ENCODE peak calls at places on chromosomes 2 and 18, in six cellular contexts. K is neuronal stem cell, R is tibial artery, V is spleen, J is fibroblast of lung, C is upper lobe of right lung. X is an unnamed sample. For H3K36me3, the result is how much of the 10 kb centered on the place peaks cover.

GRCh38 chr2:100365434-100365833 is 43.1 kb upstream of the LONRF2 start:
- DNase-seq in V (no peak), C (no peak), J (peak), R (no peak), K (no peak), X (peak)

GRCh38 chr2:75428627-75429026 is 132.1 kb downstream of the EVA1A start:
- DNase-seq in R (no peak), C (no peak), K (no peak), J (no peak), V (peak), X (no peak)

GRCh38 chr2:144801766-144802165 is 281.8 kb upstream of the ZEB2 start:
- DNase-seq in C (no peak), V (no peak), K (no peak), J (peak), R (no peak), X (peak)

GRCh38 chr2:205540066-205540465 is 142.2 kb upstream of the NRP2 start:
- DNase-seq in V (peak), J (no peak), C (no peak), K (no peak), R (no peak), X (no peak)

GRCh38 chr2:231666171-231667095 is 41.9 kb upstream of the PTMA start:
- DNase-seq in R (peak), C (peak), K (no peak), J (peak), V (peak), X (peak)

GRCh38 chr2:224987733-224988132 is 54.5 kb downstream of the DOCK10 start:
- DNase-seq in R (no peak), C (no peak), V (no peak), J (peak), K (no peak), X (no peak)

GRCh38 chr2:71224935-71225334 is 2.0 kb downstream of the PAIP2B start:
- DNase-seq in J (no peak), V (no peak), C (no peak), R (no peak), K (no peak), X (no peak)

GRCh38 chr2:215476424-215476823 is 40.6 kb upstream of the FN1 start:
- DNase-seq in J (peak), C (no peak), V (no peak), R (no peak), K (no peak), X (peak)

GRCh38 chr18:58438161-58438983 is 190.5 kb downstream of the ALPK2 start:
- DNase-seq in R (no peak), J (peak), C (no peak), K (no peak), V (no peak), X (peak)

GRCh38 chr2:164620873-164621760 is at the start of gene GRB14:
- DNase-seq in R (no peak), V (peak), J (peak), C (peak), K (no peak), X (peak)

GRCh38 chr2:46257476-46257875 is 39.7 kb upstream of the EPAS1 start:
- DNase-seq in C (no peak), R (no peak), V (no peak), K (no peak), J (peak), X (peak)

GRCh38 chr2:234071664-234072063 is 21.2 kb downstream of the SPP2 start:
- DNase-seq in J (no peak), K (no peak), R (no peak), C (no peak), V (no peak), X (no peak)

GRCh38 chr18:78082776-78083175 is 833.1 kb downstream of the GALR1 start:
- DNase-seq in V (no peak), K (no peak), C (no peak), J (no peak), R (no peak), X (no peak)

GRCh38 chr2:238174701-238175100 is 15.9 kb downstream of the ERFE start:
- DNase-seq in K (no peak), J (no peak), C (no peak), V (no peak), R (no peak), X (no peak)
- H3K36me3 ChIP-seq in K (under half), J (under half), C (half or more), V (half or more), R (half or more), X (half or more)

GRCh38 chr2:228181098-228182019 is at the start of gene SPHKAP:
- DNase-seq in C (no peak), V (peak), J (no peak), R (peak), K (peak), X (no peak)
- H3K36me3 ChIP-seq in C (under half), V (under half), J (under half), R (under half), K (under half), X (under half)

DNA sequence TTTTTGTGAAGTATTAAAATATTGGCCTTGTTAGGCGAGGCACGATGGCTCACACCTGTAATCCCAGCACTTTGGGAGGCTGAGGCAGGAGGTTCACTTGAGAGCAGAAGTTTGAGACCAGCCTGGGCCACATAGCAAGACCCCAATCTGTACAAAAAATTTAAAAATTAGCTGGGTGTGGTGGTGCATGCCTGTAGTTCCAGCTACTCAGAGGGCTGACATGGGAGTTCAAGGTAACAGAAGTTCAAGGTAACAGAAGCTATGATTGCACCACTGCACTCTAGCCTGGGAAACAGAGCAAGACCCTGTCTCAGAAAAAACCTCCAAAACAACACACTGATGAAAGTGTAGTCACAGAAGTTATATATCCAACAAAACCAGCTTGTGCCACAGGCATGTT is 39.8 kb downstream of the IMPA2 start:
- DNase-seq in K (no peak), C (no peak), J (no peak), R (no peak), V (no peak), X (no peak)
- H3K36me3 ChIP-seq in K (under half), C (under half), J (under half), R (under half), V (under half), X (under half)

GRCh38 chr18:8800445-8800844 is 95.1 kb downstream of the MTCL1 start:
- DNase-seq in J (peak), R (no peak), K (no peak), V (no peak), C (no peak), X (peak)
- H3K36me3 ChIP-seq in J (under half), R (under half), K (under half), V (under half), C (under half), X (under half)

DNA sequence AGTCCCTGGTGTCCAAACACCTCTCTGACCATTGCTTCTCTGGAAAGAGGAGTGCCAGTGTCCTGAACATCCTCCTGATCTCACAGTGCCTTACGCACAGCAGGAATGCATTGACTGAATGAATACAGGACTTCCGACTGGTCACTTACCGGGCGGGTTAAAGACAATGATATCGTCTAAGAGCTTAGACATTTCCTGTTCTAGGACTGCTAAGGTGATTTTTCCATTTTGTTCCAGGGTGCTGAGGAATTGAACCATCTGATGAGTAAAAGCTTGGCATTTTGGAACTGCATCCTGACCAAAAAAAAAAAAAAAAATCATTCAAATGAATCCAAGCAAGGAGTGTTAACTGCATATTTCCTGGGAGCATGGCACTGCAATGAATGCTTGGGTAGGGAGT is 40.0 kb downstream of the SIGLEC15 start:
- DNase-seq in K (no peak), C (no peak), R (no peak), J (no peak), V (no peak), X (no peak)
- H3K36me3 ChIP-seq in K (under half), C (half or more), R (half or more), J (under half), V (half or more), X (half or more)

GRCh38 chr18:79782566-79783308 is 15.0 kb upstream of the KCNG2 start:
- DNase-seq in V (peak), K (no peak), C (peak), J (no peak), R (peak), X (no peak)

GRCh38 chr18:79785831-79786230 is 11.9 kb upstream of the KCNG2 start:
- DNase-seq in R (no peak), K (no peak), J (no peak), V (peak), C (peak), X (no peak)

GRCh38 chr18:79786304-79786703 is 11.4 kb upstream of the KCNG2 start:
- DNase-seq in C (peak), J (no peak), K (no peak), R (no peak), V (peak), X (no peak)

GRCh38 chr18:79784965-79785770 is 12.6 kb upstream of the KCNG2 start:
- DNase-seq in V (peak), R (no peak), C (peak), J (peak), K (no peak), X (no peak)

DNA sequence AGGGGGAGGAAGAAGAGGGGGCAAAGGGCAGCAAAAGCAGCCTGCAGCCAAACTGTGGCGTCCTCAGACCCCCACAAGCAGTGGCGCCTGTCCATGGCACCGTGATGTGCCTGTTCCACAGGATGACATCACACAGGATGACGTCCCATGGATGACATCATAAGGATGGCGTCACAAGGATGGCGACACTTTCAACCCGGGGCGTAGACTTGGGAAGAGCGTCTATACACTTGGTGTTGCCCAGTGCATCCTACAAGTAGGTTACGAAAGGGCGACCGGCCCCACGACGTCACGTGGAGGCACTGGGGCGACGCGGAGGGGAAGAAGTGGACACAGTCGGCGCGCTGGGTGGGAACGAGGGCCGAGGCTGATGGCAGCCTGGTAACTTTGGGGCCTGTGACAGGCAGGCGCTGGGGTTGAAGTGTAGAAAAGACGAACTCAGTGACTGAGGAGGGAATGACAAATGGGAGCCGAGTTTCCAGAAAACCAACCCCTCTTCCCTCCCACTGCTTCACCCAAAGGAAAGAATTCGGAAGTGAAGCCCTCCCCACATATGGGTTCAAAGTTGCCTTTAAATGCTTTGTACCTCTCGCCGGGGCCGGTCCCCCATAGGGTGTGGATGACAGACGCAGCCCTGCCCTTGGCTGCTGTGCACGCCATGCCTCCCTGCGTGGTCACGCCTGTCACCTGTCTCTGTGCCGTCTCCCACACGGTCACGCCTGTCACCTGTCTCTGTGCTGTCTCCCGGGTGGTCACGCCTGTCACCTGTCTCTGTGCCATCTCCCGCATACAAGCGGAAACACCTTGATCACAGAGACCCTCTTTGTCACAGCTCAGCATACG is 13.4 kb upstream of the KCNG2 start:
- DNase-seq in R (peak), J (no peak), C (peak), K (no peak), V (peak), X (no peak)
- H3K36me3 ChIP-seq in R (under half), J (under half), C (under half), K (under half), V (under half), X (under half)

X was measured in adipocyte.